ENCODE peak calls at places on chromosomes 4 and X, in five cellular contexts. O is GM03348, N is fibroblast of mammary gland, D is T-cell, M is cardiac muscle cell. R is an unnamed sample.

GRCh38 chr4:77045490-77045889 is 30.3 kb downstream of the CCNI start:
- DNase-seq in O (no peak), N (peak; percentile 56), M (peak; percentile 40), D (no peak), R (no peak)

GRCh38 chr4:142238589-142238988 is 602.2 kb downstream of the IL15 start:
- DNase-seq in O (peak; percentile 26), M (no peak), D (no peak), N (peak; percentile 71), R (no peak)

GRCh38 chr4:54091637-54092404 is 8.1 kb upstream of the GSX2 start:
- DNase-seq in N (peak; percentile 65), D (peak; percentile 82), O (peak; percentile 95), M (peak; percentile 77), R (peak; percentile 61)

GRCh38 chrX:135382260-135382659 is 39.5 kb upstream of the SMIM10L2A start:
- DNase-seq in N (no peak), O (no peak), D (no peak), M (peak; percentile 7), R (no peak)

GRCh38 chr4:83219344-83219990 is 65.1 kb downstream of the COQ2 start:
- DNase-seq in O (peak; percentile 57), D (peak; percentile 51), N (peak; percentile 15), M (no peak), R (no peak)

GRCh38 chr4:19026281-19026680 is 1004.7 kb upstream of the LCORL start:
- DNase-seq in M (peak; percentile 24), D (no peak), N (no peak), O (no peak), R (no peak)

GRCh38 chr4:38223801-38224236 is 263.6 kb downstream of the PTTG2 start:
- DNase-seq in N (no peak), M (no peak), D (no peak), O (no peak), R (no peak)

GRCh38 chr4:8468746-8469535 is 28.4 kb downstream of the TRMT44 start:
- DNase-seq in O (peak; percentile 90), N (peak; percentile 62), D (peak; percentile 49), M (peak; percentile 75), R (peak; percentile 25)

GRCh38 chr4:183011213-183011907 is 87.7 kb upstream of the WWC2 start:
- DNase-seq in M (no peak), N (peak; percentile 5), D (no peak), O (no peak), R (no peak)

GRCh38 chr4:185374573-185374972 is 21.2 kb downstream of the LRP2BP start:
- DNase-seq in D (no peak), O (no peak), N (no peak), M (no peak), R (no peak)

R was measured in T-helper 9 cell.